ENCODE peak calls at places on chromosomes 4 and X, in seven cellular contexts. T is ascending aorta; G is CD4-positive, CD25-positive, alpha-beta regulatory T cell; M is upper lobe of right lung; J is neuronal stem cell; P is heart right ventricle; K is A549. U is an unnamed sample.

GRCh38 chrX:39894626-39895025 is 203.1 kb downstream of the BCOR start:
- DNase-seq in G (no peak), P (no peak), J (no peak), K (peak; percentile 16), T (no peak), M (peak; percentile 71), U (no peak)

GRCh38 chrX:50613846-50614245 is 143.2 kb upstream of the DGKK start:
- DNase-seq in K (no peak), G (no peak), P (no peak), J (no peak), M (no peak), T (no peak), U (no peak)

GRCh38 chr4:151854731-151855130 is 93.9 kb upstream of the GATB start:
- DNase-seq in K (no peak), T (no peak), M (no peak), P (no peak), G (no peak), J (no peak), U (no peak)

GRCh38 chr4:144564358-144564757 is 81.6 kb upstream of the HHIP start:
- DNase-seq in M (no peak), J (no peak), G (no peak), K (no peak), P (no peak), T (no peak), U (no peak)

GRCh38 chr4:80560337-80560736 is 224.8 kb downstream of the CFAP299 start:
- DNase-seq in G (no peak), M (no peak), K (no peak), P (no peak), J (no peak), T (no peak), U (no peak)

GRCh38 chr4:108433832-108434231 is 186.5 kb upstream of the RPL34 start:
- DNase-seq in G (peak; percentile 22), M (no peak), J (no peak), P (no peak), T (no peak), K (no peak), U (no peak)

GRCh38 chr4:177119021-177119461 is 190.6 kb upstream of the NEIL3 start:
- DNase-seq in G (no peak), J (no peak), P (no peak), M (no peak), T (no peak), K (no peak), U (no peak)

GRCh38 chr4:8709050-8709728 is 116.6 kb downstream of the CPZ start:
- DNase-seq in T (no peak), J (no peak), P (no peak), M (peak; percentile 38), G (no peak), K (no peak), U (no peak)

GRCh38 chr4:85779165-85779564 is 304.2 kb downstream of the ARHGAP24 start:
- DNase-seq in M (no peak), G (no peak), K (no peak), P (no peak), J (no peak), T (no peak), U (no peak)

GRCh38 chr4:11005321-11005720 is 320.8 kb upstream of the CLNK start:
- DNase-seq in G (no peak), M (no peak), T (no peak), J (no peak), P (no peak), K (no peak), U (no peak)

GRCh38 chr4:154643493-154643892 is 31.0 kb upstream of the FGG start:
- DNase-seq in G (no peak), P (no peak), T (no peak), K (no peak), M (no peak), J (no peak), U (no peak)

GRCh38 chr4:167873536-167873935 is 218.8 kb upstream of the ANXA10 start:
- DNase-seq in J (no peak), T (no peak), G (no peak), M (no peak), K (no peak), P (no peak), U (no peak)

GRCh38 chr4:21709031-21709430 is 239.5 kb downstream of the KCNIP4 start:
- DNase-seq in K (no peak), G (no peak), M (no peak), T (no peak), P (no peak), J (no peak), U (no peak)

GRCh38 chr4:182107931-182108330 is 135.3 kb upstream of the TENM3 start:
- DNase-seq in P (no peak), G (no peak), M (no peak), K (no peak), J (no peak), T (no peak), U (no peak)

GRCh38 chrX:80011522-80011921 is 3.0 kb upstream of the TBX22 start:
- DNase-seq in G (no peak), M (no peak), T (no peak), P (no peak), K (no peak), J (no peak), U (no peak)

GRCh38 chrX:51852621-51853020 is 40.8 kb upstream of the MAGED1 start:
- DNase-seq in M (no peak), T (no peak), P (no peak), G (no peak), K (no peak), J (no peak), U (no peak)

GRCh38 chr4:81919238-81919637 is 447.5 kb upstream of the RASGEF1B start:
- DNase-seq in K (peak; percentile 28), G (no peak), J (no peak), M (no peak), P (no peak), T (no peak), U (no peak)

GRCh38 chr4:72954811-72955210 is 114.7 kb downstream of the COX18 start:
- DNase-seq in T (no peak), J (no peak), G (no peak), P (no peak), M (no peak), K (no peak), U (no peak)

GRCh38 chrX:63686878-63687714 is 97.9 kb downstream of the ARHGEF9 start:
- DNase-seq in K (peak; percentile 30), G (peak; percentile 16), M (no peak), P (no peak), T (no peak), J (peak; percentile 21), U (no peak)

GRCh38 chrX:37332987-37333658 is 16.0 kb upstream of the PRRG1 start:
- DNase-seq in M (no peak), T (no peak), G (no peak), J (no peak), K (no peak), P (no peak), U (no peak)
- H3K4me3 ChIP-seq in M (no peak overlapping the region), T (no peak overlapping the region), G (no peak overlapping the region), J (no peak overlapping the region), K (no peak overlapping the region), P (no peak overlapping the region), U (no peak overlapping the region)

GRCh38 chr4:2083116-2083825 is 24.1 kb downstream of the NAT8L start:
- DNase-seq in P (no peak), T (no peak), G (no peak), K (no peak), J (no peak), M (peak; percentile 44), U (no peak)

GRCh38 chr4:2082118-2082517 is 23.0 kb downstream of the NAT8L start:
- DNase-seq in M (peak; percentile 33), K (no peak), P (no peak), T (no peak), J (no peak), G (no peak), U (no peak)

GRCh38 chr4:2084316-2084715 is 25.2 kb downstream of the NAT8L start:
- DNase-seq in J (no peak), P (no peak), K (no peak), T (no peak), G (no peak), M (peak; percentile 57), U (no peak)

GRCh38 chr4:2082627-2083026 is 23.5 kb downstream of the NAT8L start:
- DNase-seq in T (no peak), J (no peak), P (no peak), M (no peak), K (no peak), G (no peak), U (no peak)

DNA sequence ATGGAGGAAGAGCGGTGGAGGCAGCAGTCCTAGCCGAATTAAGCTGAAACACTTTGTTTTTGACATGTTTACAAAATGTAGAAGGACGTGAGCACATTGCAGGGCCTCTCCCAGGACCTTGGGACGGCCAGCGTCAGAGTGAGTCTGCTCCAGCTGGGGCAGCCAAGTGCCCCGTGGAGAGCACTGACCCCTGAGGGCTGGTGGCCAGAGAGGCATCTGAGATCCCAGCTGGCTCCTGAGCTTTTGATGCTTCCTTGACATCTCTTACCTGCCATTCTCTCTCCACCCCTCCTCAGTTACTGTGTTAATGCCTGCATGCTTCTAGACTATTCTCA is 24.7 kb downstream of the NAT8L start:
- DNase-seq in G (no peak), K (no peak), J (no peak), T (no peak), P (no peak), M (peak; percentile 35), U (no peak)
- H3K27ac ChIP-seq in G (no peak overlapping the region), K (no peak overlapping the region), J (no peak overlapping the region), T (no peak overlapping the region), P (no peak overlapping the region), M (no peak overlapping the region), U (no peak overlapping the region)

GRCh38 chr4:183434264-183435045 is 10.0 kb upstream of the CDKN2AIP start:
- DNase-seq in J (no peak), K (no peak), T (no peak), G (no peak), M (no peak), P (no peak), U (no peak)

GRCh38 chr4:183437452-183437851 is 7.0 kb upstream of the CDKN2AIP start:
- DNase-seq in K (no peak), T (no peak), G (no peak), P (no peak), J (no peak), M (no peak), U (no peak)

GRCh38 chr4:183438458-183439113 is 5.8 kb upstream of the CDKN2AIP start:
- DNase-seq in J (no peak), T (no peak), K (peak; percentile 86), P (no peak), M (no peak), G (no peak), U (no peak)

GRCh38 chr4:183436417-183436816 is 8.0 kb upstream of the CDKN2AIP start:
- DNase-seq in G (no peak), P (no peak), K (no peak), T (no peak), M (no peak), J (no peak), U (no peak)

GRCh38 chr4:183435803-183436202 is 8.6 kb upstream of the CDKN2AIP start:
- DNase-seq in G (no peak), K (no peak), P (no peak), T (no peak), J (no peak), M (no peak), U (no peak)
- H3K4me1 ChIP-seq in G (peaks cover 17% of the 10 kb centered on the region), K (peaks cover 18% of the 10 kb centered on the region), P (peaks cover 8% of the 10 kb centered on the region), T (no peaks in the 10 kb centered on the region), J (no peaks in the 10 kb centered on the region), M (peaks cover 2% of the 10 kb centered on the region), U (no peaks in the 10 kb centered on the region)

DNA sequence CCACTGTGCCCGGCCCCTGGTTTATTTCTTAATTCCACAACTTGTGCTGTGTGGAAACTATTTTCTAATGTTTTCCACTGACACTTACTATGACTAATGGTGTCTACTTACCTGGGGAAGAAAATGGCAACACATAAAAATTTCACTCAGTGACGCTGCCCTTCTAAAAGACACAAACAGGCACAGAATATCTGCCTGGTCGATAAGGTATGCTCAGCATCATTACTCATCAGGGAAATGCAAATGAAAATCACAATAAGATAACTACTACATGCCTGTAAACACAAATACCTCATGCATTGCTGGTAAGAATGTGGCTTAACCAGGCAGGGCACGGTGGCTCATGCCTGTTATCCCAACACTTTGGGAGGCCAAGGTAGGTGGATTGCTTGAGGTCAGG is 61.6 kb downstream of the UBE2K start:
- DNase-seq in G (no peak), K (no peak), M (no peak), T (no peak), J (no peak), P (no peak), U (no peak)
- H3K4me3 ChIP-seq in G (no peak overlapping the region), K (no peak overlapping the region), M (no peak overlapping the region), T (no peak overlapping the region), J (no peak overlapping the region), P (no peak overlapping the region), U (no peak overlapping the region)